ENCODE peak calls at places on chromosomes 2 and 18, in four cellular contexts. W is fibroblast of mammary gland; C is non-pigmented ciliary epithelial cell; M is effector memory CD4-positive, alpha-beta T cell. Z is an unnamed sample.
A peak's percentile ranks its signal among the peaks of the same experiment; 100 is the strongest.

GRCh38 chr2:164898475-164898874 is 56.9 kb downstream of the SLC38A11 start:
- DNase-seq in W (peak; percentile 48), M (no peak), C (peak; percentile 94), Z (peak; percentile 45)

GRCh38 chr2:44456946-44457345 is 95.2 kb downstream of the CAMKMT start:
- DNase-seq in C (no peak), W (peak; percentile 51), M (no peak), Z (peak; percentile 3)

GRCh38 chr2:206614825-206615224 is 27.5 kb upstream of the FAM237A start:
- DNase-seq in M (no peak), W (peak; percentile 2), C (peak; percentile 45), Z (no peak)

GRCh38 chr18:68796936-68797690 is 767 bp upstream of the CCDC102B start:
- DNase-seq in M (no peak), W (peak; percentile 86), C (peak; percentile 44), Z (peak; percentile 96)

GRCh38 chr2:1864981-1865421 is 120.7 kb upstream of the PXDN start:
- DNase-seq in M (no peak), W (no peak), C (no peak), Z (no peak)

GRCh38 chr2:189142893-189143759 is 36.4 kb downstream of the COL5A2 start:
- DNase-seq in M (peak; percentile 15), C (no peak), W (peak; percentile 68), Z (peak; percentile 34)

GRCh38 chr18:48979944-48980890 is 29.5 kb upstream of the SMAD7 start:
- DNase-seq in W (no peak), M (no peak), C (no peak), Z (no peak)

GRCh38 chr2:128385365-128385764 is 66.7 kb upstream of the HS6ST1 start:
- DNase-seq in W (no peak), M (no peak), C (no peak), Z (no peak)

GRCh38 chr2:65396348-65397026 is 35.9 kb downstream of the SPRED2 start:
- DNase-seq in M (no peak), W (peak; percentile 77), C (no peak), Z (peak; percentile 80)

GRCh38 chr2:219207884-219208740 is 1.5 kb downstream of the ZFAND2B start:
- DNase-seq in C (no peak), M (no peak), W (peak; percentile 42), Z (peak; percentile 40)

GRCh38 chr2:206647985-206648384 is 5.7 kb downstream of the FAM237A start:
- DNase-seq in M (no peak), C (no peak), W (no peak), Z (no peak)

GRCh38 chr2:191318729-191319078 is 73.5 kb downstream of the MYO1B start:
- DNase-seq in W (peak; percentile 77), C (no peak), M (no peak), Z (peak; percentile 67)

GRCh38 chr2:173752152-173752551 is 213.0 kb downstream of the SP3 start:
- DNase-seq in M (no peak), W (peak; percentile 20), C (no peak), Z (peak; percentile 32)

GRCh38 chr2:150120271-150120950 is 367.1 kb downstream of the RND3 start:
- DNase-seq in M (no peak), W (no peak), C (no peak), Z (no peak)

GRCh38 chr18:10565835-10566234 is 40.0 kb downstream of the NAPG start:
- DNase-seq in M (no peak), C (no peak), W (no peak), Z (no peak)